ENCODE peak calls at places on chromosomes 4 and X, in seven cellular contexts. One of them, this sample, is unnamed.

GRCh38 chr4:4711902-4712301 is 147.6 kb upstream of the MSX1 start:
- DNase-seq in GM20000: no peak
- DNase-seq in activated T-helper 1 cell treated with anti-CD3 and anti-CD28 coated beads, Interleukin-12 subunit alpha, Interleukin-12 subunit beta, Interleukin-2, Interleukin-4 antibody, amounts not matched to agents 30 ng/mL and 10 ng/mL and 1 ng/mL, durations not matched to agents 14 hours and 24 hours and 36 hours: no peak
- DNase-seq in cardiac muscle cell: no peak
- DNase-seq in non-pigmented ciliary epithelial cell: no peak
- DNase-seq in T-helper 1 cell: no peak
- DNase-seq in upper lobe of left lung: no peak
- DNase-seq in this sample: no peak

GRCh38 chr4:78058591-78059523 is 1.7 kb downstream of the FRAS1 start:
- DNase-seq in GM20000: peak; percentile 36
- DNase-seq in activated T-helper 1 cell treated with anti-CD3 and anti-CD28 coated beads, Interleukin-12 subunit alpha, Interleukin-12 subunit beta, Interleukin-2, Interleukin-4 antibody, amounts not matched to agents 30 ng/mL and 10 ng/mL and 1 ng/mL, durations not matched to agents 14 hours and 24 hours and 36 hours: no peak
- DNase-seq in cardiac muscle cell: peak; percentile 60
- DNase-seq in non-pigmented ciliary epithelial cell: no peak
- DNase-seq in T-helper 1 cell: no peak
- DNase-seq in upper lobe of left lung: peak; percentile 43
- DNase-seq in this sample: peak; percentile 84

GRCh38 chrX:11770320-11770719 is 12.3 kb downstream of the MSL3 start:
- DNase-seq in GM20000: peak; percentile 41
- DNase-seq in activated T-helper 1 cell treated with anti-CD3 and anti-CD28 coated beads, Interleukin-12 subunit alpha, Interleukin-12 subunit beta, Interleukin-2, Interleukin-4 antibody, amounts not matched to agents 30 ng/mL and 10 ng/mL and 1 ng/mL, durations not matched to agents 14 hours and 24 hours and 36 hours: no peak
- DNase-seq in cardiac muscle cell: peak; percentile 71
- DNase-seq in non-pigmented ciliary epithelial cell: no peak
- DNase-seq in T-helper 1 cell: peak; percentile 33
- DNase-seq in upper lobe of left lung: peak; percentile 58
- DNase-seq in this sample: no peak

GRCh38 chr4:85925071-85925470 is 434.8 kb downstream of the MAPK10 start:
- DNase-seq in GM20000: no peak
- DNase-seq in activated T-helper 1 cell treated with anti-CD3 and anti-CD28 coated beads, Interleukin-12 subunit alpha, Interleukin-12 subunit beta, Interleukin-2, Interleukin-4 antibody, amounts not matched to agents 30 ng/mL and 10 ng/mL and 1 ng/mL, durations not matched to agents 14 hours and 24 hours and 36 hours: no peak
- DNase-seq in cardiac muscle cell: no peak
- DNase-seq in non-pigmented ciliary epithelial cell: no peak
- DNase-seq in T-helper 1 cell: no peak
- DNase-seq in upper lobe of left lung: no peak
- DNase-seq in this sample: no peak

GRCh38 chrX:47012131-47012530 is 66.1 kb upstream of the RGN start:
- DNase-seq in GM20000: no peak
- DNase-seq in activated T-helper 1 cell treated with anti-CD3 and anti-CD28 coated beads, Interleukin-12 subunit alpha, Interleukin-12 subunit beta, Interleukin-2, Interleukin-4 antibody, amounts not matched to agents 30 ng/mL and 10 ng/mL and 1 ng/mL, durations not matched to agents 14 hours and 24 hours and 36 hours: no peak
- DNase-seq in cardiac muscle cell: no peak
- DNase-seq in non-pigmented ciliary epithelial cell: no peak
- DNase-seq in T-helper 1 cell: no peak
- DNase-seq in upper lobe of left lung: no peak
- DNase-seq in this sample: no peak

GRCh38 chrX:50903387-50904027 is 7.0 kb upstream of the BMP15 start:
- DNase-seq in GM20000: peak; percentile 6
- DNase-seq in activated T-helper 1 cell treated with anti-CD3 and anti-CD28 coated beads, Interleukin-12 subunit alpha, Interleukin-12 subunit beta, Interleukin-2, Interleukin-4 antibody, amounts not matched to agents 30 ng/mL and 10 ng/mL and 1 ng/mL, durations not matched to agents 14 hours and 24 hours and 36 hours: no peak
- DNase-seq in cardiac muscle cell: peak; percentile 48
- DNase-seq in non-pigmented ciliary epithelial cell: peak; percentile 1
- DNase-seq in T-helper 1 cell: peak; percentile 0
- DNase-seq in upper lobe of left lung: no peak
- DNase-seq in this sample: no peak

GRCh38 chr4:111854494-111855087 is 290.7 kb upstream of the FAM241A start:
- DNase-seq in GM20000: peak; percentile 6
- DNase-seq in activated T-helper 1 cell treated with anti-CD3 and anti-CD28 coated beads, Interleukin-12 subunit alpha, Interleukin-12 subunit beta, Interleukin-2, Interleukin-4 antibody, amounts not matched to agents 30 ng/mL and 10 ng/mL and 1 ng/mL, durations not matched to agents 14 hours and 24 hours and 36 hours: no peak
- DNase-seq in cardiac muscle cell: peak; percentile 51
- DNase-seq in non-pigmented ciliary epithelial cell: peak; percentile 9
- DNase-seq in T-helper 1 cell: no peak
- DNase-seq in upper lobe of left lung: no peak
- DNase-seq in this sample: no peak

GRCh38 chr4:54526560-54526959 is 131.2 kb upstream of the KIT start:
- DNase-seq in GM20000: no peak
- DNase-seq in activated T-helper 1 cell treated with anti-CD3 and anti-CD28 coated beads, Interleukin-12 subunit alpha, Interleukin-12 subunit beta, Interleukin-2, Interleukin-4 antibody, amounts not matched to agents 30 ng/mL and 10 ng/mL and 1 ng/mL, durations not matched to agents 14 hours and 24 hours and 36 hours: no peak
- DNase-seq in cardiac muscle cell: no peak
- DNase-seq in non-pigmented ciliary epithelial cell: no peak
- DNase-seq in T-helper 1 cell: no peak
- DNase-seq in upper lobe of left lung: no peak
- DNase-seq in this sample: no peak

GRCh38 chrX:154013614-154014360 is 5.9 kb downstream of the IRAK1 start:
- DNase-seq in GM20000: peak; percentile 59
- DNase-seq in activated T-helper 1 cell treated with anti-CD3 and anti-CD28 coated beads, Interleukin-12 subunit alpha, Interleukin-12 subunit beta, Interleukin-2, Interleukin-4 antibody, amounts not matched to agents 30 ng/mL and 10 ng/mL and 1 ng/mL, durations not matched to agents 14 hours and 24 hours and 36 hours: peak; percentile 36
- DNase-seq in cardiac muscle cell: peak; percentile 36
- DNase-seq in non-pigmented ciliary epithelial cell: no peak
- DNase-seq in T-helper 1 cell: peak; percentile 30
- DNase-seq in upper lobe of left lung: no peak
- DNase-seq in this sample: no peak

GRCh38 chr4:74189331-74190043 is 31.6 kb downstream of the MTHFD2L start:
- DNase-seq in GM20000: peak; percentile 34
- DNase-seq in activated T-helper 1 cell treated with anti-CD3 and anti-CD28 coated beads, Interleukin-12 subunit alpha, Interleukin-12 subunit beta, Interleukin-2, Interleukin-4 antibody, amounts not matched to agents 30 ng/mL and 10 ng/mL and 1 ng/mL, durations not matched to agents 14 hours and 24 hours and 36 hours: no peak
- DNase-seq in cardiac muscle cell: peak; percentile 76
- DNase-seq in non-pigmented ciliary epithelial cell: no peak
- DNase-seq in T-helper 1 cell: no peak
- DNase-seq in upper lobe of left lung: no peak
- DNase-seq in this sample: no peak

GRCh38 chrX:135000516-135000915 is 9.7 kb downstream of the SMIM10 start:
- DNase-seq in GM20000: no peak
- DNase-seq in activated T-helper 1 cell treated with anti-CD3 and anti-CD28 coated beads, Interleukin-12 subunit alpha, Interleukin-12 subunit beta, Interleukin-2, Interleukin-4 antibody, amounts not matched to agents 30 ng/mL and 10 ng/mL and 1 ng/mL, durations not matched to agents 14 hours and 24 hours and 36 hours: no peak
- DNase-seq in cardiac muscle cell: no peak
- DNase-seq in non-pigmented ciliary epithelial cell: no peak
- DNase-seq in T-helper 1 cell: no peak
- DNase-seq in upper lobe of left lung: no peak
- DNase-seq in this sample: no peak

GRCh38 chr4:165415910-165416309 is 37.1 kb downstream of the CPE start:
- DNase-seq in GM20000: no peak
- DNase-seq in activated T-helper 1 cell treated with anti-CD3 and anti-CD28 coated beads, Interleukin-12 subunit alpha, Interleukin-12 subunit beta, Interleukin-2, Interleukin-4 antibody, amounts not matched to agents 30 ng/mL and 10 ng/mL and 1 ng/mL, durations not matched to agents 14 hours and 24 hours and 36 hours: no peak
- DNase-seq in cardiac muscle cell: no peak
- DNase-seq in non-pigmented ciliary epithelial cell: no peak
- DNase-seq in T-helper 1 cell: no peak
- DNase-seq in upper lobe of left lung: no peak
- DNase-seq in this sample: no peak

GRCh38 chr4:34009951-34010350 is 2234.4 kb downstream of the ARAP2 start:
- DNase-seq in GM20000: no peak
- DNase-seq in activated T-helper 1 cell treated with anti-CD3 and anti-CD28 coated beads, Interleukin-12 subunit alpha, Interleukin-12 subunit beta, Interleukin-2, Interleukin-4 antibody, amounts not matched to agents 30 ng/mL and 10 ng/mL and 1 ng/mL, durations not matched to agents 14 hours and 24 hours and 36 hours: no peak
- DNase-seq in cardiac muscle cell: no peak
- DNase-seq in non-pigmented ciliary epithelial cell: no peak
- DNase-seq in T-helper 1 cell: no peak
- DNase-seq in upper lobe of left lung: no peak
- DNase-seq in this sample: no peak